ENCODE peak calls at places on chromosomes 12 and 14, in nine cellular contexts. A is Calu3; H is left cardiac atrium; S is activated T-helper 9 cell treated with anti-CD3 and anti-CD28 coated beads, Interleukin-2, amount 50 U/mL, for 16 hours; M is right cardiac atrium; Q is Daoy; L is T-helper 1 cell; B is WTC11; N is activated CD4-positive, alpha-beta T cell treated with anti-CD3 and anti-CD28 coated beads, Interleukin-2, amount 10 ng/mL, durations not matched to agents 7 days and 5 days. T is an unnamed sample.

GRCh38 chr14:98136420-98136819 is 1135.6 kb downstream of the BCL11B start:
- DNase-seq in A (no peak), H (no peak), S (no peak), M (no peak), Q (no peak), L (no peak), B (no peak), N (no peak), T (no peak)

GRCh38 chr12:51932218-51933076 is 19.1 kb upstream of the ACVR1B start:
- DNase-seq in A (no peak), H (no peak), S (no peak), M (no peak), Q (no peak), L (no peak), B (no peak), N (no peak), T (no peak)

GRCh38 chr12:96514328-96514727 is 25.0 kb downstream of the CFAP54 start:
- DNase-seq in A (no peak), H (no peak), S (no peak), M (no peak), Q (no peak), L (no peak), B (no peak), N (no peak), T (no peak)

GRCh38 chr12:47736877-47737676 is 11.8 kb upstream of the ENDOU start:
- DNase-seq in A (no peak), H (peak), S (no peak), M (peak), Q (no peak), L (no peak), B (peak), N (no peak), T (no peak)

GRCh38 chr14:69260246-69260978 is 454 bp downstream of the GALNT16 start:
- DNase-seq in A (peak), H (no peak), S (no peak), M (peak), Q (peak), L (no peak), B (peak), N (no peak), T (peak)

GRCh38 chr12:83114042-83114441 is 427.3 kb downstream of the TMTC2 start:
- DNase-seq in A (no peak), H (no peak), S (no peak), M (no peak), Q (no peak), L (no peak), B (no peak), N (no peak), T (no peak)

GRCh38 chr12:107344035-107344808 is 250.9 kb upstream of the CRY1 start:
- DNase-seq in A (no peak), H (no peak), S (no peak), M (no peak), Q (peak), L (no peak), B (no peak), N (no peak), T (no peak)

GRCh38 chr14:64191756-64192155 is 102.4 kb downstream of the ESR2 start:
- DNase-seq in A (no peak), H (no peak), S (no peak), M (no peak), Q (peak), L (no peak), B (no peak), N (no peak), T (no peak)

GRCh38 chr14:93532550-93532949 is 101.8 kb downstream of the UNC79 start:
- DNase-seq in A (no peak), H (no peak), S (no peak), M (no peak), Q (no peak), L (no peak), B (no peak), N (no peak), T (no peak)

GRCh38 chr14:77302926-77303325 is 17.8 kb downstream of the POMT2 start:
- DNase-seq in A (peak), H (no peak), S (peak), M (no peak), Q (peak), L (no peak), B (no peak), N (peak), T (peak)

GRCh38 chr14:23588884-23589598 is 10.5 kb upstream of the JPH4 start:
- DNase-seq in A (peak), H (peak), S (peak), M (peak), Q (peak), L (peak), B (peak), N (peak), T (peak)

GRCh38 chr14:103629503-103630121 is 601 bp downstream of the KLC1 start:
- DNase-seq in A (peak), H (peak), S (peak), M (peak), Q (peak), L (no peak), B (peak), N (peak), T (peak)

GRCh38 chr14:65356327-65356836 is 56.1 kb upstream of the FUT8 start:
- DNase-seq in A (peak), H (no peak), S (no peak), M (no peak), Q (peak), L (no peak), B (no peak), N (peak), T (peak)

GRCh38 chr12:25328082-25328712 is 77.5 kb upstream of the KRAS start:
- DNase-seq in A (no peak), H (no peak), S (no peak), M (no peak), Q (peak), L (no peak), B (no peak), N (no peak), T (no peak)

GRCh38 chr14:96362071-96362964 is 823 bp downstream of the ATG2B start:
- DNase-seq in A (peak), H (peak), S (peak), M (peak), Q (peak), L (peak), B (peak), N (peak), T (peak)

GRCh38 chr14:101721951-101722661 is 39.4 kb upstream of the PPP2R5C start:
- DNase-seq in A (peak), H (peak), S (peak), M (no peak), Q (peak), L (peak), B (no peak), N (peak), T (peak)

GRCh38 chr14:29630566-29631160 is 297.0 kb downstream of the PRKD1 start:
- DNase-seq in A (no peak), H (no peak), S (no peak), M (no peak), Q (no peak), L (no peak), B (no peak), N (no peak), T (no peak)

GRCh38 chr12:71109834-71110233 is 48.0 kb downstream of the TSPAN8 start:
- DNase-seq in A (no peak), H (no peak), S (no peak), M (no peak), Q (no peak), L (no peak), B (no peak), N (no peak), T (no peak)

T was measured in ELF-1.